ENCODE peak calls at places on chromosome 14, in five cellular contexts. One of them, this sample, is unnamed.

GRCh38 chr14:29896354-29896768 is 31.3 kb downstream of the PRKD1 start:
- DNase-seq in H1: no peak
- DNase-seq in GM12878: no peak
- DNase-seq in HepG2: peak; percentile 15
- DNase-seq in NT2/D1: no peak
- DNase-seq in this sample: no peak

GRCh38 chr14:106605548-106606448 is 1079.4 kb downstream of the TMEM121 start:
- DNase-seq in H1: no peak
- DNase-seq in GM12878: peak; percentile 21
- DNase-seq in HepG2: peak; percentile 31
- DNase-seq in NT2/D1: no peak
- DNase-seq in this sample: peak; percentile 38

GRCh38 chr14:55450539-55450938 is 10.1 kb upstream of the TBPL2 start:
- DNase-seq in H1: no peak
- DNase-seq in GM12878: no peak
- DNase-seq in HepG2: no peak
- DNase-seq in NT2/D1: no peak
- DNase-seq in this sample: no peak

GRCh38 chr14:88546621-88547385 is 8.0 kb downstream of the PTPN21 start:
- DNase-seq in H1: no peak
- DNase-seq in GM12878: no peak
- DNase-seq in HepG2: no peak
- DNase-seq in NT2/D1: no peak
- DNase-seq in this sample: no peak

GRCh38 chr14:22802860-22803562 is 12.2 kb downstream of the SLC7A7 start:
- DNase-seq in H1: no peak
- DNase-seq in GM12878: no peak
- DNase-seq in HepG2: no peak
- DNase-seq in NT2/D1: no peak
- DNase-seq in this sample: no peak

GRCh38 chr14:51067306-51067705 is 27.6 kb downstream of the TRIM9 start:
- DNase-seq in H1: no peak
- DNase-seq in GM12878: no peak
- DNase-seq in HepG2: no peak
- DNase-seq in NT2/D1: no peak
- DNase-seq in this sample: no peak

GRCh38 chr14:105867961-105868599 is 341.7 kb downstream of the TMEM121 start:
- DNase-seq in H1: no peak
- DNase-seq in GM12878: no peak
- DNase-seq in HepG2: no peak
- DNase-seq in NT2/D1: no peak
- DNase-seq in this sample: no peak

GRCh38 chr14:35879654-35880249 is 53.6 kb downstream of the BRMS1L start:
- DNase-seq in H1: no peak
- DNase-seq in GM12878: no peak
- DNase-seq in HepG2: peak; percentile 42
- DNase-seq in NT2/D1: no peak
- DNase-seq in this sample: no peak

GRCh38 chr14:103706551-103707328 is 8.5 kb downstream of the XRCC3 start:
- DNase-seq in H1: no peak
- DNase-seq in GM12878: no peak
- DNase-seq in HepG2: no peak
- DNase-seq in NT2/D1: no peak
- DNase-seq in this sample: no peak

GRCh38 chr14:90093942-90094595 is 32.3 kb downstream of the KCNK13 start:
- DNase-seq in H1: no peak
- DNase-seq in GM12878: no peak
- DNase-seq in HepG2: no peak
- DNase-seq in NT2/D1: no peak
- DNase-seq in this sample: no peak

GRCh38 chr14:73945159-73945670 is 4.7 kb downstream of the FAM161B start:
- DNase-seq in H1: no peak
- DNase-seq in GM12878: no peak
- DNase-seq in HepG2: no peak
- DNase-seq in NT2/D1: no peak
- DNase-seq in this sample: no peak

GRCh38 chr14:27411021-27411420 is 813.2 kb upstream of the NOVA1 start:
- DNase-seq in H1: no peak
- DNase-seq in GM12878: no peak
- DNase-seq in HepG2: no peak
- DNase-seq in NT2/D1: no peak
- DNase-seq in this sample: no peak

GRCh38 chr14:37170237-37170636 is 2.2 kb downstream of the SLC25A21 start:
- DNase-seq in H1: no peak
- DNase-seq in GM12878: no peak
- DNase-seq in HepG2: no peak
- DNase-seq in NT2/D1: no peak
- DNase-seq in this sample: no peak

GRCh38 chr14:66228267-66228970 is 257.8 kb upstream of the CCDC196 start:
- DNase-seq in H1: no peak
- DNase-seq in GM12878: no peak
- DNase-seq in HepG2: no peak
- DNase-seq in NT2/D1: no peak
- DNase-seq in this sample: no peak

GRCh38 chr14:92473947-92474535 is 39.5 kb upstream of the RIN3 start:
- DNase-seq in H1: no peak
- DNase-seq in GM12878: no peak
- DNase-seq in HepG2: no peak
- DNase-seq in NT2/D1: no peak
- DNase-seq in this sample: no peak

GRCh38 chr14:71623939-71624338 is 308.3 kb upstream of the RGS6 start:
- DNase-seq in H1: no peak
- DNase-seq in GM12878: no peak
- DNase-seq in HepG2: peak; percentile 17
- DNase-seq in NT2/D1: no peak
- DNase-seq in this sample: no peak

GRCh38 chr14:105332352-105332874 is 17.9 kb downstream of the PACS2 start:
- DNase-seq in H1: no peak
- DNase-seq in GM12878: no peak
- DNase-seq in HepG2: no peak
- DNase-seq in NT2/D1: no peak
- DNase-seq in this sample: no peak

GRCh38 chr14:90698379-90698869 is 117.8 kb downstream of the TTC7B start:
- DNase-seq in H1: no peak
- DNase-seq in GM12878: no peak
- DNase-seq in HepG2: no peak
- DNase-seq in NT2/D1: no peak
- DNase-seq in this sample: no peak

GRCh38 chr14:103801459-103801858 is 45.9 kb downstream of the PPP1R13B start:
- DNase-seq in H1: no peak
- DNase-seq in GM12878: no peak
- DNase-seq in HepG2: peak; percentile 37
- DNase-seq in NT2/D1: no peak
- DNase-seq in this sample: peak; percentile 57

GRCh38 chr14:73785336-73785833 is 66.2 kb upstream of the PTGR2 start:
- DNase-seq in H1: no peak
- DNase-seq in GM12878: no peak
- DNase-seq in HepG2: peak; percentile 50
- DNase-seq in NT2/D1: no peak
- DNase-seq in this sample: peak; percentile 49

GRCh38 chr14:96584199-96584906 is 82.2 kb downstream of the PAPOLA start:
- DNase-seq in H1: peak; percentile 43
- DNase-seq in GM12878: no peak
- DNase-seq in HepG2: peak; percentile 65
- DNase-seq in NT2/D1: peak; percentile 46
- DNase-seq in this sample: peak; percentile 81

GRCh38 chr14:37168721-37169120 is 3.7 kb downstream of the SLC25A21 start:
- DNase-seq in H1: no peak
- DNase-seq in GM12878: no peak
- DNase-seq in HepG2: no peak
- DNase-seq in NT2/D1: no peak
- DNase-seq in this sample: no peak

GRCh38 chr14:78758333-78758732 is 588.2 kb downstream of the NRXN3 start:
- DNase-seq in H1: no peak
- DNase-seq in GM12878: peak; percentile 13
- DNase-seq in HepG2: peak; percentile 30
- DNase-seq in NT2/D1: peak; percentile 25
- DNase-seq in this sample: peak; percentile 46
- TF ChIP-seq SUZ12 in H1: no peak
- TF ChIP-seq SUZ12 in GM12878: no peak
- TF ChIP-seq SUZ12 in HepG2: no peak
- TF ChIP-seq SUZ12 in NT2/D1: no peak
- TF ChIP-seq SUZ12 in this sample: no peak

GRCh38 chr14:62071029-62071428 is 308.8 kb downstream of the SNAPC1 start:
- DNase-seq in H1: no peak
- DNase-seq in GM12878: no peak
- DNase-seq in HepG2: no peak
- DNase-seq in NT2/D1: no peak
- DNase-seq in this sample: no peak
- TF ChIP-seq SUZ12 in H1: no peak
- TF ChIP-seq SUZ12 in GM12878: no peak
- TF ChIP-seq SUZ12 in HepG2: no peak
- TF ChIP-seq SUZ12 in NT2/D1: no peak
- TF ChIP-seq SUZ12 in this sample: no peak

DNA sequence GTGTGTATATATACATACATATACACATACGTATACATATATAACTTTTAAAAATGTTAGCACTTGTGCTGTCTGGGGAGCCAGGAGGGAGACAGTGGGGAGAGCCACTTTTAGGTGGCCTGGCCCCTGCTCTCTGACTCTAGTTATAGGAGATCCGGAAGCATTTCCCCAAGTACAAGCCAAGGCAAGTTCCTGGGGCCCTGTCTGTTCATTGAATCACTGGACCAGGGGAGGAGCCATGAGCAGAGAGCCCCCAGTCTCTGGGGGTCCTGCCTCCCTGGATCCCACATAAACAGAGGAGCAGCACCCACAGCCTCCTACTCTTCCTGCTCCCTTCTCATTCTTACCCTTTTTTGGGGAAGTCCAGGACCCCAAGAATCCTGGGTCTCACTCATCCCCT is 45.4 kb upstream of the TMED10 start:
- DNase-seq in H1: no peak
- DNase-seq in GM12878: no peak
- DNase-seq in HepG2: no peak
- DNase-seq in NT2/D1: no peak
- DNase-seq in this sample: no peak
- TF ChIP-seq SUZ12 in H1: no peak
- TF ChIP-seq SUZ12 in GM12878: no peak
- TF ChIP-seq SUZ12 in HepG2: no peak
- TF ChIP-seq SUZ12 in NT2/D1: no peak
- TF ChIP-seq SUZ12 in this sample: no peak

GRCh38 chr14:98944989-98945388 is 327.0 kb downstream of the BCL11B start:
- DNase-seq in H1: no peak
- DNase-seq in GM12878: no peak
- DNase-seq in HepG2: no peak
- DNase-seq in NT2/D1: no peak
- DNase-seq in this sample: no peak
- TF ChIP-seq SUZ12 in H1: no peak
- TF ChIP-seq SUZ12 in GM12878: no peak
- TF ChIP-seq SUZ12 in HepG2: no peak
- TF ChIP-seq SUZ12 in NT2/D1: no peak
- TF ChIP-seq SUZ12 in this sample: no peak

GRCh38 chr14:64808449-64808848 is 71.3 kb downstream of the SPTB start:
- DNase-seq in H1: no peak
- DNase-seq in GM12878: no peak
- DNase-seq in HepG2: no peak
- DNase-seq in NT2/D1: no peak
- DNase-seq in this sample: no peak

GRCh38 chr14:64811676-64812075 is 68.0 kb downstream of the SPTB start:
- DNase-seq in H1: no peak
- DNase-seq in GM12878: no peak
- DNase-seq in HepG2: no peak
- DNase-seq in NT2/D1: no peak
- DNase-seq in this sample: no peak

GRCh38 chr14:64816221-64816783 is 63.4 kb downstream of the SPTB start:
- DNase-seq in H1: no peak
- DNase-seq in GM12878: no peak
- DNase-seq in HepG2: no peak
- DNase-seq in NT2/D1: no peak
- DNase-seq in this sample: no peak

GRCh38 chr14:64815257-64815656 is 64.5 kb downstream of the SPTB start:
- DNase-seq in H1: no peak
- DNase-seq in GM12878: no peak
- DNase-seq in HepG2: no peak
- DNase-seq in NT2/D1: no peak
- DNase-seq in this sample: no peak

GRCh38 chr14:64812412-64812811 is 67.3 kb downstream of the SPTB start:
- DNase-seq in H1: no peak
- DNase-seq in GM12878: no peak
- DNase-seq in HepG2: no peak
- DNase-seq in NT2/D1: no peak
- DNase-seq in this sample: no peak
- TF ChIP-seq SUZ12 in H1: no peak
- TF ChIP-seq SUZ12 in GM12878: no peak
- TF ChIP-seq SUZ12 in HepG2: no peak
- TF ChIP-seq SUZ12 in NT2/D1: no peak
- TF ChIP-seq SUZ12 in this sample: no peak

DNA sequence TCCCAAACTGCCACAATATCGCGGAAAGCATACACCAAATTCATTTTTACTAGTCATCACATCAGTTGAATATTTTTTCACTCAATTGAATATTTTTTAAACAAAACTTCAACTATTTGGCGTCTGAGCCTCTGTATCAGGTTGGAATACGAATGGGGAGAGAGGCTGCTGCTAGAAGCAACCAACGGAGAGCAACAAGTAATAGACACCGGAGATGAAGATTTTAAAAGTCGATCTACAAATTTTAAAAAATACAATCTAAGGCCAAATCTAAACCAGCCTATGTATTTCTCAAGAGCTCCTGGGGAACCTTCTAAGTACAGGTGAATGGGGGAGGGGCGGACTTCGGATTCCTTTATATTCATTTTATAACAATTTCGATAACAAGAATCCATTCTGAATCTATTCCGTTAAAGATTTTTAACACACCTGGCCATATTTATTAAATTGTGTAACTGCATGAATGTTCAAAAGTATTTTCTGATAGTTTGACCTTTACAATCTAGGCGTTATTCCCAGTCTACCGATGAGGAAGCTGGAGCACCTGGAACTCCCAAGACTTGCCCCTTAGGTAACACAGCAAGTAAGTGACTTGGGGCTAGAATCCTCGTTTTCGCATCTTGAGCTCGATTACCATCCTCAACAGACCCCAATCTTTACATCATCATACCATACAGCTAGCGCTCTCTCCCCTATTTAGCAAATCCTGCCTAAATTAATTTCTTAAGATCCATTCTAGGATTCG is 1.2 kb downstream of the GNPNAT1 start:
- DNase-seq in H1: no peak
- DNase-seq in GM12878: no peak
- DNase-seq in HepG2: no peak
- DNase-seq in NT2/D1: no peak
- DNase-seq in this sample: no peak
- TF ChIP-seq SUZ12 in H1: no peak
- TF ChIP-seq SUZ12 in GM12878: no peak
- TF ChIP-seq SUZ12 in HepG2: no peak
- TF ChIP-seq SUZ12 in NT2/D1: no peak
- TF ChIP-seq SUZ12 in this sample: no peak

GRCh38 chr14:53183611-53184010 is 30.5 kb upstream of the DDHD1 start:
- DNase-seq in H1: no peak
- DNase-seq in GM12878: no peak
- DNase-seq in HepG2: no peak
- DNase-seq in NT2/D1: no peak
- DNase-seq in this sample: no peak
- TF ChIP-seq SUZ12 in H1: no peak
- TF ChIP-seq SUZ12 in GM12878: no peak
- TF ChIP-seq SUZ12 in HepG2: no peak
- TF ChIP-seq SUZ12 in NT2/D1: no peak
- TF ChIP-seq SUZ12 in this sample: no peak

GRCh38 chr14:80845877-80846276 is 95.7 kb downstream of the CEP128 start:
- DNase-seq in H1: no peak
- DNase-seq in GM12878: no peak
- DNase-seq in HepG2: no peak
- DNase-seq in NT2/D1: no peak
- DNase-seq in this sample: no peak
- TF ChIP-seq SUZ12 in H1: no peak
- TF ChIP-seq SUZ12 in GM12878: no peak
- TF ChIP-seq SUZ12 in HepG2: no peak
- TF ChIP-seq SUZ12 in NT2/D1: no peak
- TF ChIP-seq SUZ12 in this sample: no peak